ENCODE peak calls at places on chromosomes 16 and 17, in eight cellular contexts. P is tibial artery; Q is fibroblast of villous mesenchyme; J is AG10803; F is AG04449; U is neural crest cell; G is astrocyte of the spinal cord; B is CD4-positive, alpha-beta T cell. L is an unnamed sample.

GRCh38 chr16:17397499-17397891 is 73.3 kb downstream of the XYLT1 start:
- DNase-seq in P (no peak), U (no peak), F (no peak), J (peak), B (no peak), G (peak), Q (peak), L (peak)

GRCh38 chr16:84593825-84594724 is 23.8 kb downstream of the COTL1 start:
- DNase-seq in P (no peak), Q (peak), U (no peak), F (no peak), B (peak), J (no peak), G (peak), L (no peak)

GRCh38 chr16:87236516-87237115 is 80.6 kb downstream of the C16orf95 start:
- DNase-seq in U (no peak), Q (no peak), G (no peak), F (no peak), P (no peak), J (no peak), B (no peak), L (no peak)

GRCh38 chr17:57337390-57337789 is 81.1 kb downstream of the MSI2 start:
- DNase-seq in J (no peak), B (no peak), G (no peak), F (no peak), P (no peak), Q (no peak), U (no peak), L (no peak)

GRCh38 chr16:24734382-24734781 is 4.9 kb downstream of the TNRC6A start:
- DNase-seq in P (no peak), G (no peak), B (no peak), F (peak), U (no peak), Q (peak), J (peak), L (no peak)

GRCh38 chr16:23670137-23670776 is 8.4 kb upstream of the PLK1 start:
- DNase-seq in Q (peak), B (no peak), P (no peak), F (peak), J (peak), G (peak), U (no peak), L (no peak)

GRCh38 chr17:28643979-28644781 is 778 bp downstream of the BLTP2 start:
- DNase-seq in J (peak), G (peak), B (peak), Q (peak), U (peak), P (peak), F (no peak), L (peak)

GRCh38 chr17:54439816-54440215 is 460.8 kb upstream of the TOM1L1 start:
- DNase-seq in G (no peak), B (no peak), F (no peak), Q (no peak), J (no peak), U (no peak), P (no peak), L (no peak)

DNA sequence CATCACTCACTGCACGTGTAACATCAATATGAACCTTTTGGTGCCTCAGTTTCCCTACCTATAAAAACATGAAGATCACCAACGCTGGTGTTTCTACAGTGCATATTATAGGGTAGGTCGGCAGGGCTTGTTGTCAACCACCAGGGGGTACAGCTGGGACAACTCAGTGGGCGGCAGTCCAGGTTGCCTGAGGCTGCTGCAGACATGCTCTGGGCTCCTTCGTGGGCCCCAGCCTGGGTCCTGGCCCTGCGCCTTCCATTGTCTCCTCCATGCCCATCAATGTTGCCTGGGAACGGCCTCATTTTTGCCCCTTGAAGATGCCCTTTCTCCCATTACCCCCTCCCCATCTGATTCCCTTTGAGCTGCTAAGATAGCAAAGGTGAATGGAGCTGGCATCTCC is 89.8 kb downstream of the GSG1L start:
- DNase-seq in U (no peak), P (no peak), B (no peak), G (no peak), J (no peak), Q (no peak), F (no peak), L (no peak)
- TF ChIP-seq CTCF in U (no peak), P (no peak), B (no peak), G (no peak), J (no peak), Q (no peak), F (no peak), L (no peak)

DNA sequence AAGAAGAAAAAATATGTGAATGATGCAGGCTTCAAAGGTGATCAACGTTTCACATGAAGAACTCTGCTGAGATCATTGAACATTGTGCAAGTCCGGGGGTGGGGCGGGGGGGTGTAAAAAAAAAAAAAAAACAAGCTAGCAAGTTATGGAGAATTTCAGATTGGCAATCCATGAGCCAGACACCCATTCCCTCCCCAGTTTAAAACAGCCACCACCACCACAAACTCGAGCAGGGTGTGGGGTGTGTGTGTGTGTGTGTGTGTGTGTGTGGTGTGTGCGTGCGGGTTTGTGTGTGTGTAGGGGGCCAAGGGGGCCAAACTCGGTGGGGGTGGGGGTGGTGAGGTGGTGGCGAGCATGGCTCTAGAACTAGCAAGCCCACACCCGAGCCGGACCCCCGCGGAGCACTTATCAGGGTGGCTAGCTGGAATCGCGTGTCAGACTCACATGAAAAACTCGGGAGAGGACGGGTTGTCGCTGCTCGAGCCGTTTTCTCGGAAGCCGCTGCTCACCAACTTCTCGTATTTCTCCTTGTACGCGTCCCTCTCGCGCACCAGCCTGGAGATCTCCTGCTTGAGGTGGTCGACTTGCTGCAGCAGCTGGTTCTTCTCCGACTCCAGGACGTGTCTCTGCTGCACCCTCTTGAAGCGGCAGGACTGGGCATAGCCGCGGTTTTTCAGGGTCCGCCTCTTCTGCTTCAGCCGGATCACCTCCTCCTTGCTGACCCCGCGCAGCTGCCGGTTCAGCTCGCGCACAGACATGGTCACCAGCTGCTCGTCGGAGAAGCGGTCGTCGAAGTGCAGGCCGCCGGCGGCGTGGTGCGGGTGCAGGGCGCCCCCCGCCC is 2.0 kb downstream of the MAF start:
- DNase-seq in U (peak), Q (peak), F (no peak), G (peak), P (peak), J (peak), B (peak), L (peak)
- TF ChIP-seq CTCF in U (peak), Q (no peak), F (no peak), G (peak), P (no peak), J (peak), B (no peak), L (no peak)

GRCh38 chr17:77679589-77679988 is 278.9 kb upstream of the TNRC6C start:
- DNase-seq in P (no peak), U (no peak), J (no peak), Q (no peak), B (no peak), F (no peak), G (no peak), L (no peak)

GRCh38 chr17:77684803-77685580 is 273.5 kb upstream of the TNRC6C start:
- DNase-seq in U (no peak), J (no peak), F (no peak), Q (no peak), B (no peak), G (no peak), P (no peak), L (no peak)

GRCh38 chr17:77685881-77686486 is 272.5 kb upstream of the TNRC6C start:
- DNase-seq in Q (no peak), B (no peak), P (no peak), G (no peak), J (no peak), F (no peak), U (no peak), L (no peak)

GRCh38 chr17:77677637-77678036 is 280.9 kb upstream of the TNRC6C start:
- DNase-seq in B (no peak), F (no peak), J (no peak), G (no peak), U (no peak), P (no peak), Q (no peak), L (no peak)

GRCh38 chr17:77681820-77682219 is 276.7 kb upstream of the TNRC6C start:
- DNase-seq in P (no peak), J (no peak), F (no peak), B (no peak), U (no peak), Q (peak), G (no peak), L (no peak)
- TF ChIP-seq CTCF in P (no peak), J (no peak), F (no peak), B (no peak), U (no peak), Q (no peak), G (no peak), L (no peak)

GRCh38 chr17:42118545-42118944 is 2.6 kb downstream of the KAT2A start:
- DNase-seq in G (peak), Q (peak), F (no peak), J (no peak), P (no peak), B (no peak), U (no peak), L (peak)
- TF ChIP-seq CTCF in G (peak), Q (peak), F (peak), J (peak), P (no peak), B (peak), U (peak), L (peak)

DNA sequence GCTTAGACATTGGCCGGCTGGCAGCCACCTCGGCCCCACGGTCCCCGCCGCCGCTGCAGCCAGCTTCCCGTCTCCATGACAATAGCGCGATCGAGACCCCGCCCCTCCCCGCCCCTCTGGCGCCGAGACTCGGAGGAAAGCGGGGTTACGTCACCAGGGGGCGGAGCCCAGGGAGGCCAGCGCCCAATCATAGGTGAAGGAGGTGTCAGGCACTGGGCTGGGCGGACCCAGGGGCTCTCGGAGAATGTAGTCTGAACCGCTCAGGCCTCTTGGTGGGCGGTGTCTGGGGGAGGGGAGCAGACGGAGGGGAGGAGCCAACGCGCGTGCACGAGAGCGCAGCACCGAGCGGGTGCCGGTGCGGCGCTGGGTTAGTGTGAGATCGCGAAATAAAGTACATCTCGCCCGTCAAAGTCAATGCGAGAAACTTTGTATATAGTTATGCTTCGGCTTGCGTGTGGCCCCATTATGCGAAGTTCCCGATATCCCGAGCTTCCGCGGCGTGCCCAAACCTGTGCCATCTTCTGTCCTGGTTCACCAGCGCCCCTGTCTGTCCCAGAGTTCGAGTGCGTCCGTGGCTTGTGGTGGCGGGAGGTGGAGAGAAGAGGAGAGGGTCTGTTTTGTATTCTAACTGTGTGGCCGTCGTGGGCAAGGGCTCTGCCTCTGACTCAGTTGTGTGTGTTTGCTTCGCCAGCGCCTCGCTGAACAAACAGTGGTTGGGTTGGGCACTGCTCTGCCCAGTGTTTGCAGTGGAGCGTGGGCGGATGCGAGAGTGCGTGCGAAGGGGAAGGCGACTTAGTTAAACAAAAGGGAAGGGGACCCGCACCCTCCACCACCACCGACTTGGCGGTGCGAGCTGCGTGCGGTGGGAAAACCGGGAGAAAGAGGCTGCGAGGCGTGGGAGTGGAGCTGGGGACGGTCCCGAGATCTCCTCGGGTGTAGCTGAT is 1.3 kb upstream of the IRX5 start:
- DNase-seq in B (peak), G (peak), F (peak), U (peak), J (peak), P (peak), Q (peak), L (peak)
- TF ChIP-seq CTCF in B (no peak), G (peak), F (peak), U (peak), J (peak), P (no peak), Q (no peak), L (no peak)

GRCh38 chr16:2967211-2967631 is 1.9 kb upstream of the PAQR4 start:
- DNase-seq in F (no peak), Q (no peak), J (no peak), G (no peak), B (no peak), P (no peak), U (no peak), L (no peak)

GRCh38 chr16:2968368-2968737 is 795 bp upstream of the PAQR4 start:
- DNase-seq in Q (no peak), J (no peak), U (no peak), G (no peak), F (no peak), P (no peak), B (no peak), L (no peak)

GRCh38 chr16:2967721-2968161 is 1.4 kb upstream of the PAQR4 start:
- DNase-seq in G (no peak), J (no peak), Q (no peak), P (no peak), B (no peak), U (no peak), F (no peak), L (no peak)

GRCh38 chr16:2966043-2966802 is 2.1 kb downstream of the KREMEN2 start:
- DNase-seq in B (no peak), U (no peak), J (no peak), F (no peak), P (no peak), Q (no peak), G (no peak), L (no peak)

GRCh38 chr16:2966803-2967184 is 2.4 kb upstream of the PAQR4 start:
- DNase-seq in B (no peak), U (no peak), P (no peak), G (no peak), Q (no peak), F (no peak), J (no peak), L (peak)
- TF ChIP-seq CTCF in B (no peak), U (no peak), P (no peak), G (no peak), Q (no peak), F (no peak), J (no peak), L (no peak)

GRCh38 chr17:60159479-60159866 is 9.7 kb downstream of the CA4 start:
- DNase-seq in U (no peak), P (no peak), J (no peak), F (no peak), B (no peak), Q (no peak), G (no peak), L (no peak)
- TF ChIP-seq CTCF in U (no peak), P (no peak), J (no peak), F (no peak), B (no peak), Q (no peak), G (no peak), L (no peak)

DNA sequence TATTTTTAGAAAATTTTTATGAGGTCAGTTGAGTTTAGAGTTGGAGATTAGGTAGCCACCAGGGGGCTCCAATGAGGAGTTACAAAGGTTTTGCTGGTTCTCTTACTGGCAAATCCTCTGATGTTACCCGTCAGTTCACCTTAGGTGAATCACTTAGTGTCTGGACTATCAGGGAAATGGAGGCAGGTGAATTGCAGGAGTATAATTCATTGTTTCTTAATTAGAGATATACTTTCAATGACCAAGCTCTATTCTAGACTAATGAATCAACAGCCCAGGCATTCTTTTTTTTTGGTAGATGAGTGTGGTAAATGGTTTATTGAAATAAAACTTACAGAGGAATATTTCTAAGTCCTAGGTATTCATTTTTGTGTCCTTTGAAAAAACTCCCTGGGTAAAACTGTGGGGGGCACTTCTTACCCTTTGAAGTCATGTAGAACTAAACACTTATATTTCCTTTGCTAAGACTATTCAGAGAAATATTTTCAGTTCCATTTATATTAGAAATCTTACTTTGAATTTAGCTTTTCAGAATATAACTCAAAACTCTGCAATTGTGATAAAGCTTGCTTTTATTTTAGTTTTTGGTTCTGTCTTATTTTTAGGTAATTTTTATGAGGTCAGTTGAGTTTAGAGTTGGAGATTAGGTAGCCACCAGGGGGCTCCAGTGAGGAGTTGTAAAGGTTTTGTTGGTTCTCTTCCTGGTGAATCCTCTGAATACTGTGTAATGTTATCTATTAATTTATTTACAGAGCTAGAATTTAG is 17.7 kb downstream of the PSMD11 start:
- DNase-seq in F (no peak), Q (peak), P (no peak), B (peak), U (peak), G (peak), J (peak), L (peak)
- TF ChIP-seq CTCF in F (peak), Q (peak), P (no peak), B (peak), U (peak), G (peak), J (peak), L (peak)

DNA sequence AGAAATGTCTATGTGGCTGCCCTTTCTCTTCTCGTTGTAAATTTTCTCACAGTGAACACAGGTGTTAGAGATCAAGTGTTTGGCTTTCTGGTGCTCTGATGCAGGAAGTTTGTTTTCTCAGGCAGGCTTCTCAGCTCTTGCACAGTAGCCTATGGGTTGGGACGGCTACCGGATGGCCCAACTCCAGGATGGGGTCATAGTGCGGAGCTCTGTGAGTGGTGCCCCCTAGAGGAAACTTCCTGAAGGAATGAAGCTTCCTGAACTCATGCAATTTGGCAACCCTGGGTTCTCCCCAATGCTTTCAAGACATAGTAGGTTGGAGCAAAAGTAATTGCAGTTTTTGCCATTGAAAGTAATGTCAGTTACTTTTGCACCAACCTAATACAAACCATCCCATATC is 407.5 kb upstream of the HSBP1 start:
- DNase-seq in B (no peak), Q (no peak), P (no peak), F (no peak), G (no peak), U (no peak), J (no peak), L (no peak)
- TF ChIP-seq CTCF in B (no peak), Q (no peak), P (no peak), F (no peak), G (peak), U (no peak), J (no peak), L (no peak)

GRCh38 chr17:43033947-43034622 is 9.1 kb downstream of the RND2 start:
- DNase-seq in U (no peak), Q (no peak), F (no peak), G (no peak), J (no peak), B (no peak), P (no peak), L (no peak)
- TF ChIP-seq CTCF in U (no peak), Q (no peak), F (no peak), G (no peak), J (no peak), B (no peak), P (no peak), L (no peak)